ENCODE peak calls at places on chromosome 14, in five cellular contexts. One of them, this sample, is unnamed.

GRCh38 chr14:54554401-54554800 is 12.5 kb upstream of the SAMD4A start:
- DNase-seq in left lung: no peak
- DNase-seq in K562: no peak
- DNase-seq in IMR-90: no peak
- DNase-seq in ovary: no peak
- DNase-seq in this sample: no peak

GRCh38 chr14:61221906-61222305 is 59.2 kb downstream of the TMEM30B start:
- DNase-seq in left lung: no peak
- DNase-seq in K562: no peak
- DNase-seq in IMR-90: no peak
- DNase-seq in ovary: no peak
- DNase-seq in this sample: no peak

GRCh38 chr14:91466192-91466591 is 43.9 kb downstream of the PPP4R3A start:
- DNase-seq in left lung: no peak
- DNase-seq in K562: no peak
- DNase-seq in IMR-90: no peak
- DNase-seq in ovary: no peak
- DNase-seq in this sample: peak

GRCh38 chr14:102924632-102925588 is 2.4 kb downstream of the AMN start:
- DNase-seq in left lung: peak
- DNase-seq in K562: peak
- DNase-seq in IMR-90: no peak
- DNase-seq in ovary: no peak
- DNase-seq in this sample: no peak

GRCh38 chr14:50800032-50800431 is 30.9 kb downstream of the NIN start:
- DNase-seq in left lung: no peak
- DNase-seq in K562: no peak
- DNase-seq in IMR-90: peak
- DNase-seq in ovary: no peak
- DNase-seq in this sample: no peak

GRCh38 chr14:79758985-79759384 is 452.3 kb downstream of the DIO2 start:
- DNase-seq in left lung: no peak
- DNase-seq in K562: no peak
- DNase-seq in IMR-90: no peak
- DNase-seq in ovary: no peak
- DNase-seq in this sample: no peak

GRCh38 chr14:94175403-94176146 is 1.5 kb downstream of the PPP4R4 start:
- DNase-seq in left lung: no peak
- DNase-seq in K562: no peak
- DNase-seq in IMR-90: no peak
- DNase-seq in ovary: no peak
- DNase-seq in this sample: no peak

GRCh38 chr14:70827366-70828151 is 18.2 kb upstream of the MAP3K9 start:
- DNase-seq in left lung: no peak
- DNase-seq in K562: no peak
- DNase-seq in IMR-90: no peak
- DNase-seq in ovary: no peak
- DNase-seq in this sample: peak

GRCh38 chr14:25375639-25376038 is 325.7 kb upstream of the STXBP6 start:
- DNase-seq in left lung: no peak
- DNase-seq in K562: no peak
- DNase-seq in IMR-90: no peak
- DNase-seq in ovary: no peak
- DNase-seq in this sample: no peak

GRCh38 chr14:103231376-103232019 is 102.5 kb upstream of the EIF5 start:
- DNase-seq in left lung: no peak
- DNase-seq in K562: no peak
- DNase-seq in IMR-90: no peak
- DNase-seq in ovary: no peak
- DNase-seq in this sample: no peak

DNA sequence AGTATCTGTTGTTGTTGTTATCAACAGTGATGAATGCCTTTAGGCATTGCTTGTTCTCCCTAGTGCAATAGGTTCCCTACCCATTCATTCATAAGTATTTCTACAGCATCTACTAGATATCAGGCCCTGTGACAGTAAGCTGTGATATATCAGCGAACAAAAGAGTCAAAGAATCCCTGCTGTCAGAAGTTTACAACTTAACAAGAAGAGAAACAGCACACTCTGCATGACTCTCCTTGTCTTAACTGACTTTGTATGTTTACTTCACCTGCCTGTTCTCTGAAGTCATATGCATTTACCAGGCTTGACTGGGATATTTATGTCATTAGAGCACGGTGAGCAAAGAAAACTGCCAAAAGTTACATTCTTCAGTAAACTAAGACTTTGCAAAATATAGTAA is 452.2 kb upstream of the RPL10L start:
- DNase-seq in left lung: no peak
- DNase-seq in K562: no peak
- DNase-seq in IMR-90: no peak
- DNase-seq in ovary: no peak
- DNase-seq in this sample: no peak
- H3K4me3 ChIP-seq in left lung: no peak
- H3K4me3 ChIP-seq in K562: no peak
- H3K4me3 ChIP-seq in IMR-90: no peak
- H3K4me3 ChIP-seq in ovary: no peak
- H3K4me3 ChIP-seq in this sample: no peak

DNA sequence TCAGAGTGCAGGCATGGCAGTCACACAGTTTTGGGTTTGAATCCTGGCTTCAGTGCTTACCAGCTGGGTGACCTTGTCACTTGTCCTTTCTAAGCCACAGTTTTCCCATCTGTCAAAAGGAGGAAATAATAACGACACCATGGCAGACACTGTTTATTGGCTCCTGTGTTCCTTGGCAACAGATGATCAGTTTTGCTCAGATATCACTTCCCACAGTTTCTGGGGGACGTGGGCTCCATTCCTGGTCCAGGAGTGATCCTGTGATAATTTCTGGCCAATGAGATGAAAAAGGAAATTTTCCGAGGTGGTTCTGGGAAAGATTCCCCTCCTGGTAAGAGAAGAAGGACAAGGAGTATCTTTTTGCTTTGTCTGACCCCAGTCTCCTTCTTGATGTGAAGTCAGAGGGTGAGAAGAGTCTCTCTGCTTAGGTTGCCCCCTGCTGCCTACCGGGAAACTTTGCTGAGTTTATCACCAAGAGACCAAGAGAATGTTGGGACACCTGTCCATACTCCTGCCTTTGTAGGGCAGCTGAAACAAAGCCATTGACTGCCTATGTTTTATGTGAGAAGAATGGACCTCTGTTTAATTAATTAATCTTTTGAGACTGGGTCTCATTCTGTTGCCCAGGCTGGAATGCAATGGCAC is 178.9 kb upstream of the NRXN3 start:
- DNase-seq in left lung: no peak
- DNase-seq in K562: peak
- DNase-seq in IMR-90: no peak
- DNase-seq in ovary: no peak
- DNase-seq in this sample: no peak
- TF ChIP-seq CTCF in left lung: no peak
- TF ChIP-seq CTCF in K562: peak
- TF ChIP-seq CTCF in IMR-90: no peak
- TF ChIP-seq CTCF in ovary: no peak
- TF ChIP-seq CTCF in this sample: no peak

GRCh38 chr14:57962293-57962996 is 96.6 kb upstream of the SLC35F4 start:
- DNase-seq in left lung: no peak
- DNase-seq in K562: no peak
- DNase-seq in IMR-90: no peak
- DNase-seq in ovary: no peak
- DNase-seq in this sample: no peak
- H3K4me3 ChIP-seq in left lung: no peak
- H3K4me3 ChIP-seq in K562: no peak
- H3K4me3 ChIP-seq in IMR-90: no peak
- H3K4me3 ChIP-seq in ovary: no peak
- H3K4me3 ChIP-seq in this sample: no peak

DNA sequence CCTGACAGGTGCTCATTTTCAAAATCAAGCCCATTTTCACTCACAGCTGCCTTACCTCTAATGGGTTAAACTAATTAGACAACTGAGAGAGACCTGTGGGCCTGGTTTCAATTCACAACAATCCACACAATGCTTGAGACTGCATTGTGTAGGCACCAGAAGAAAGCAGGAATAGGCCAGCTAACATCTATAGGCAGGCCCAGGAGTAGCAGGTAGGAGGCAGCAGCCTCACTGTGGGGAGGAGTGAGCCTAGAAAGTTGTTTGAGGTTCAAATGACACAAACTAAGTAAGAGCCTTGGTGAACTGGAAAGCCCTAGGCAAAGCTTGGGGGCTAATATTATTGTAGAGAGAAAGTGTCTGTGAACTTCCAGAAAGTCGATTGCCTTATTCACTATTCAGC is 289.5 kb upstream of the CCDC196 start:
- DNase-seq in left lung: no peak
- DNase-seq in K562: no peak
- DNase-seq in IMR-90: no peak
- DNase-seq in ovary: no peak
- DNase-seq in this sample: no peak
- TF ChIP-seq CTCF in left lung: no peak
- TF ChIP-seq CTCF in K562: no peak
- TF ChIP-seq CTCF in IMR-90: no peak
- TF ChIP-seq CTCF in ovary: no peak
- TF ChIP-seq CTCF in this sample: no peak

GRCh38 chr14:77708749-77709148 is 846 bp downstream of the SLIRP start:
- DNase-seq in left lung: no peak
- DNase-seq in K562: no peak
- DNase-seq in IMR-90: no peak
- DNase-seq in ovary: no peak
- DNase-seq in this sample: no peak

GRCh38 chr14:77710364-77710763 is 2.5 kb downstream of the SLIRP start:
- DNase-seq in left lung: no peak
- DNase-seq in K562: no peak
- DNase-seq in IMR-90: no peak
- DNase-seq in ovary: no peak
- DNase-seq in this sample: no peak

GRCh38 chr14:77707355-77707723 is 484 bp downstream of the ALKBH1 start:
- DNase-seq in left lung: no peak
- DNase-seq in K562: peak
- DNase-seq in IMR-90: peak
- DNase-seq in ovary: no peak
- DNase-seq in this sample: peak

GRCh38 chr14:77707724-77708408 is at the start of the genes ALKBH1 and SLIRP:
- DNase-seq in left lung: peak
- DNase-seq in K562: peak
- DNase-seq in IMR-90: peak
- DNase-seq in ovary: peak
- DNase-seq in this sample: peak

GRCh38 chr14:77709412-77709811 is 1.5 kb downstream of the SLIRP start:
- DNase-seq in left lung: no peak
- DNase-seq in K562: no peak
- DNase-seq in IMR-90: no peak
- DNase-seq in ovary: no peak
- DNase-seq in this sample: no peak
- H3K4me3 ChIP-seq in left lung: no peak
- H3K4me3 ChIP-seq in K562: peak
- H3K4me3 ChIP-seq in IMR-90: no peak
- H3K4me3 ChIP-seq in ovary: peak
- H3K4me3 ChIP-seq in this sample: peak

GRCh38 chr14:96178674-96179321 is 25.8 kb upstream of the BDKRB2 start:
- DNase-seq in left lung: no peak
- DNase-seq in K562: no peak
- DNase-seq in IMR-90: peak
- DNase-seq in ovary: no peak
- DNase-seq in this sample: peak
- TF ChIP-seq CTCF in left lung: no peak
- TF ChIP-seq CTCF in K562: no peak
- TF ChIP-seq CTCF in IMR-90: no peak
- TF ChIP-seq CTCF in ovary: no peak
- TF ChIP-seq CTCF in this sample: no peak

GRCh38 chr14:40630471-40630870 is 976.2 kb upstream of the LRFN5 start:
- DNase-seq in left lung: no peak
- DNase-seq in K562: no peak
- DNase-seq in IMR-90: no peak
- DNase-seq in ovary: no peak
- DNase-seq in this sample: no peak
- H3K4me3 ChIP-seq in left lung: no peak
- H3K4me3 ChIP-seq in K562: peak
- H3K4me3 ChIP-seq in IMR-90: no peak
- H3K4me3 ChIP-seq in ovary: no peak
- H3K4me3 ChIP-seq in this sample: no peak

GRCh38 chr14:34111933-34112332 is 161.1 kb upstream of the EGLN3 start:
- DNase-seq in left lung: no peak
- DNase-seq in K562: no peak
- DNase-seq in IMR-90: no peak
- DNase-seq in ovary: no peak
- DNase-seq in this sample: no peak
- TF ChIP-seq CTCF in left lung: no peak
- TF ChIP-seq CTCF in K562: no peak
- TF ChIP-seq CTCF in IMR-90: no peak
- TF ChIP-seq CTCF in ovary: no peak
- TF ChIP-seq CTCF in this sample: no peak

DNA sequence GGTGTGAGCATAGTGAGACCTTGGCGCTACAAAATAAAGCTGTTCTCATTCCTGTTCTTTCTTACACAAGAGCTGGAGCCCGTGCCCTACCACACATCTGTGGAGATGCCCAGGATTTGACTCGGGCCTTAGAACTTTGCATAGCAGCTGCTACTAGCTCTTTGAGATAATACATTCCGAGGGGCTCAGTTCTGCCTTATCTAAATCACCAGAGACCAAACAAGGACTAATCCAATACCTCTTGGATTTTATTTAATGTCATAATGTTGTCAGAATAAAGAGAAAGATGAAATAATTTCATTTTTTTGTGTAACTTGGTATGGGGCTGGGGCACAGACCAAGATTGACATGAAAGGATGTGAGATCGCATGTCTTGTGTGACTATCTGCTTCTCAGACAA is 7.6 kb downstream of the PNP start:
- DNase-seq in left lung: no peak
- DNase-seq in K562: no peak
- DNase-seq in IMR-90: no peak
- DNase-seq in ovary: no peak
- DNase-seq in this sample: no peak
- H3K4me3 ChIP-seq in left lung: no peak
- H3K4me3 ChIP-seq in K562: no peak
- H3K4me3 ChIP-seq in IMR-90: no peak
- H3K4me3 ChIP-seq in ovary: no peak
- H3K4me3 ChIP-seq in this sample: no peak